ENCODE peak calls at places on chromosomes 4 and X, in six cellular contexts. F is dermis blood vessel endothelial cell; Z is nephron progenitor cell; R is psoas muscle; N is NCI-H1092; Q is stimulated activated CD4-positive, alpha-beta T cell treated with anti-CD3 and anti-CD28 coated beads, Interleukin-15, amount 100 ng/mL, for 1 hour. Y is an unnamed sample.

GRCh38 chr4:109559625-109559982 is 442 bp upstream of the MCUB start:
- DNase-seq in F (peak; percentile 58), Z (peak; percentile 47), R (peak; percentile 54), N (no peak), Q (peak; percentile 33), Y (peak; percentile 45)

GRCh38 chr4:186599483-186599882 is 44.1 kb upstream of the MTNR1A start:
- DNase-seq in F (no peak), Z (no peak), R (no peak), N (no peak), Q (no peak), Y (no peak)

GRCh38 chrX:100654256-100654655 is 10.3 kb downstream of the SRPX2 start:
- DNase-seq in F (peak; percentile 58), Z (no peak), R (no peak), N (peak; percentile 8), Q (no peak), Y (no peak)

GRCh38 chrX:106302304-106302703 is 134.2 kb downstream of the PWWP3B start:
- DNase-seq in F (no peak), Z (no peak), R (no peak), N (no peak), Q (no peak), Y (no peak)

GRCh38 chr4:27861381-27861787 is 1000.7 kb downstream of the STIM2 start:
- DNase-seq in F (no peak), Z (peak; percentile 31), R (no peak), N (no peak), Q (no peak), Y (no peak)

GRCh38 chr4:99462875-99463464 is 27.8 kb upstream of the ADH7 start:
- DNase-seq in F (peak; percentile 76), Z (peak; percentile 47), R (no peak), N (peak; percentile 42), Q (no peak), Y (peak; percentile 39)

GRCh38 chr4:77232653-77233052 is 75.6 kb downstream of the CCNG2 start:
- DNase-seq in F (no peak), Z (no peak), R (no peak), N (no peak), Q (no peak), Y (no peak)

GRCh38 chrX:72243472-72243871 is 4.6 kb upstream of the ERCC6L start:
- DNase-seq in F (peak; percentile 66), Z (no peak), R (no peak), N (no peak), Q (no peak), Y (no peak)

GRCh38 chr4:8702516-8703400 is 110.2 kb downstream of the CPZ start:
- DNase-seq in F (no peak), Z (no peak), R (peak; percentile 17), N (no peak), Q (no peak), Y (no peak)

GRCh38 chr4:110472583-110473329 is 3.2 kb upstream of the ENPEP start:
- DNase-seq in F (no peak), Z (no peak), R (no peak), N (no peak), Q (no peak), Y (no peak)

Y was measured in activated naive CD4-positive, alpha-beta T cell treated with anti-CD3 and anti-CD28 coated beads, Interleukin-2, amount 50 U/mL, for 72 hours.